ENCODE peak calls at places on chromosomes 5 and 9, in six cellular contexts. One of them, this sample, is unnamed.

GRCh38 chr5:115461506-115462290 is 82.9 kb downstream of the FEM1C start:
- DNase-seq in prostate gland: no peak
- DNase-seq in stimulated activated CD8-positive, alpha-beta memory T cell treated with anti-CD3 and anti-CD28 coated beads, Interleukin-2, amount 100 ng/mL, for 1 hour: no peak
- DNase-seq in globus pallidus: no peak
- DNase-seq in activated CD8-positive, alpha-beta memory T cell treated with anti-CD3 and anti-CD28 coated beads for 48 hours: no peak
- DNase-seq in stimulated activated naive CD8-positive, alpha-beta T cell treated with anti-CD3 and anti-CD28 coated beads, Interleukin-15, amount 100 ng/mL, for 72 hours: peak
- DNase-seq in this sample: peak

GRCh38 chr5:180396931-180397330 is 43.8 kb upstream of the GFPT2 start:
- DNase-seq in prostate gland: no peak
- DNase-seq in stimulated activated CD8-positive, alpha-beta memory T cell treated with anti-CD3 and anti-CD28 coated beads, Interleukin-2, amount 100 ng/mL, for 1 hour: no peak
- DNase-seq in globus pallidus: peak
- DNase-seq in activated CD8-positive, alpha-beta memory T cell treated with anti-CD3 and anti-CD28 coated beads for 48 hours: no peak
- DNase-seq in stimulated activated naive CD8-positive, alpha-beta T cell treated with anti-CD3 and anti-CD28 coated beads, Interleukin-15, amount 100 ng/mL, for 72 hours: no peak
- DNase-seq in this sample: no peak

GRCh38 chr9:136527721-136528710 is 17.8 kb downstream of the NOTCH1 start:
- DNase-seq in prostate gland: no peak
- DNase-seq in stimulated activated CD8-positive, alpha-beta memory T cell treated with anti-CD3 and anti-CD28 coated beads, Interleukin-2, amount 100 ng/mL, for 1 hour: no peak
- DNase-seq in globus pallidus: no peak
- DNase-seq in activated CD8-positive, alpha-beta memory T cell treated with anti-CD3 and anti-CD28 coated beads for 48 hours: no peak
- DNase-seq in stimulated activated naive CD8-positive, alpha-beta T cell treated with anti-CD3 and anti-CD28 coated beads, Interleukin-15, amount 100 ng/mL, for 72 hours: no peak
- DNase-seq in this sample: no peak

GRCh38 chr9:108477538-108478006 is 378.2 kb downstream of the ACTL7B start:
- DNase-seq in prostate gland: no peak
- DNase-seq in stimulated activated CD8-positive, alpha-beta memory T cell treated with anti-CD3 and anti-CD28 coated beads, Interleukin-2, amount 100 ng/mL, for 1 hour: no peak
- DNase-seq in globus pallidus: no peak
- DNase-seq in activated CD8-positive, alpha-beta memory T cell treated with anti-CD3 and anti-CD28 coated beads for 48 hours: no peak
- DNase-seq in stimulated activated naive CD8-positive, alpha-beta T cell treated with anti-CD3 and anti-CD28 coated beads, Interleukin-15, amount 100 ng/mL, for 72 hours: no peak
- DNase-seq in this sample: no peak

GRCh38 chr9:71655141-71655540 is 113.2 kb downstream of the CEMIP2 start:
- DNase-seq in prostate gland: no peak
- DNase-seq in stimulated activated CD8-positive, alpha-beta memory T cell treated with anti-CD3 and anti-CD28 coated beads, Interleukin-2, amount 100 ng/mL, for 1 hour: no peak
- DNase-seq in globus pallidus: no peak
- DNase-seq in activated CD8-positive, alpha-beta memory T cell treated with anti-CD3 and anti-CD28 coated beads for 48 hours: no peak
- DNase-seq in stimulated activated naive CD8-positive, alpha-beta T cell treated with anti-CD3 and anti-CD28 coated beads, Interleukin-15, amount 100 ng/mL, for 72 hours: no peak
- DNase-seq in this sample: no peak

GRCh38 chr5:154371687-154372086 is 74.1 kb upstream of the SAP30L start:
- DNase-seq in prostate gland: no peak
- DNase-seq in stimulated activated CD8-positive, alpha-beta memory T cell treated with anti-CD3 and anti-CD28 coated beads, Interleukin-2, amount 100 ng/mL, for 1 hour: no peak
- DNase-seq in globus pallidus: no peak
- DNase-seq in activated CD8-positive, alpha-beta memory T cell treated with anti-CD3 and anti-CD28 coated beads for 48 hours: no peak
- DNase-seq in stimulated activated naive CD8-positive, alpha-beta T cell treated with anti-CD3 and anti-CD28 coated beads, Interleukin-15, amount 100 ng/mL, for 72 hours: no peak
- DNase-seq in this sample: peak

GRCh38 chr5:17713301-17713700 is 79.0 kb downstream of the TAF11L14 start:
- DNase-seq in prostate gland: no peak
- DNase-seq in stimulated activated CD8-positive, alpha-beta memory T cell treated with anti-CD3 and anti-CD28 coated beads, Interleukin-2, amount 100 ng/mL, for 1 hour: no peak
- DNase-seq in globus pallidus: no peak
- DNase-seq in activated CD8-positive, alpha-beta memory T cell treated with anti-CD3 and anti-CD28 coated beads for 48 hours: no peak
- DNase-seq in stimulated activated naive CD8-positive, alpha-beta T cell treated with anti-CD3 and anti-CD28 coated beads, Interleukin-15, amount 100 ng/mL, for 72 hours: no peak
- DNase-seq in this sample: no peak

GRCh38 chr5:18325431-18325830 is 691.2 kb downstream of the TAF11L14 start:
- DNase-seq in prostate gland: no peak
- DNase-seq in stimulated activated CD8-positive, alpha-beta memory T cell treated with anti-CD3 and anti-CD28 coated beads, Interleukin-2, amount 100 ng/mL, for 1 hour: no peak
- DNase-seq in globus pallidus: no peak
- DNase-seq in activated CD8-positive, alpha-beta memory T cell treated with anti-CD3 and anti-CD28 coated beads for 48 hours: no peak
- DNase-seq in stimulated activated naive CD8-positive, alpha-beta T cell treated with anti-CD3 and anti-CD28 coated beads, Interleukin-15, amount 100 ng/mL, for 72 hours: no peak
- DNase-seq in this sample: no peak

GRCh38 chr9:16153221-16153620 is 600.4 kb downstream of the CCDC171 start:
- DNase-seq in prostate gland: no peak
- DNase-seq in stimulated activated CD8-positive, alpha-beta memory T cell treated with anti-CD3 and anti-CD28 coated beads, Interleukin-2, amount 100 ng/mL, for 1 hour: no peak
- DNase-seq in globus pallidus: no peak
- DNase-seq in activated CD8-positive, alpha-beta memory T cell treated with anti-CD3 and anti-CD28 coated beads for 48 hours: no peak
- DNase-seq in stimulated activated naive CD8-positive, alpha-beta T cell treated with anti-CD3 and anti-CD28 coated beads, Interleukin-15, amount 100 ng/mL, for 72 hours: no peak
- DNase-seq in this sample: no peak

GRCh38 chr5:130289132-130290088 is 385.1 kb downstream of the CHSY3 start:
- DNase-seq in prostate gland: no peak
- DNase-seq in stimulated activated CD8-positive, alpha-beta memory T cell treated with anti-CD3 and anti-CD28 coated beads, Interleukin-2, amount 100 ng/mL, for 1 hour: no peak
- DNase-seq in globus pallidus: no peak
- DNase-seq in activated CD8-positive, alpha-beta memory T cell treated with anti-CD3 and anti-CD28 coated beads for 48 hours: no peak
- DNase-seq in stimulated activated naive CD8-positive, alpha-beta T cell treated with anti-CD3 and anti-CD28 coated beads, Interleukin-15, amount 100 ng/mL, for 72 hours: no peak
- DNase-seq in this sample: peak

GRCh38 chr5:158812381-158812780 is 287.3 kb downstream of the EBF1 start:
- DNase-seq in prostate gland: no peak
- DNase-seq in stimulated activated CD8-positive, alpha-beta memory T cell treated with anti-CD3 and anti-CD28 coated beads, Interleukin-2, amount 100 ng/mL, for 1 hour: peak
- DNase-seq in globus pallidus: no peak
- DNase-seq in activated CD8-positive, alpha-beta memory T cell treated with anti-CD3 and anti-CD28 coated beads for 48 hours: peak
- DNase-seq in stimulated activated naive CD8-positive, alpha-beta T cell treated with anti-CD3 and anti-CD28 coated beads, Interleukin-15, amount 100 ng/mL, for 72 hours: peak
- DNase-seq in this sample: no peak

GRCh38 chr9:132946624-132947295 is 2.3 kb upstream of the TSC1 start:
- DNase-seq in prostate gland: no peak
- DNase-seq in stimulated activated CD8-positive, alpha-beta memory T cell treated with anti-CD3 and anti-CD28 coated beads, Interleukin-2, amount 100 ng/mL, for 1 hour: no peak
- DNase-seq in globus pallidus: no peak
- DNase-seq in activated CD8-positive, alpha-beta memory T cell treated with anti-CD3 and anti-CD28 coated beads for 48 hours: no peak
- DNase-seq in stimulated activated naive CD8-positive, alpha-beta T cell treated with anti-CD3 and anti-CD28 coated beads, Interleukin-15, amount 100 ng/mL, for 72 hours: no peak
- DNase-seq in this sample: peak

GRCh38 chr9:94950040-94950732 is 223.7 kb downstream of the AOPEP start:
- DNase-seq in prostate gland: no peak
- DNase-seq in stimulated activated CD8-positive, alpha-beta memory T cell treated with anti-CD3 and anti-CD28 coated beads, Interleukin-2, amount 100 ng/mL, for 1 hour: no peak
- DNase-seq in globus pallidus: no peak
- DNase-seq in activated CD8-positive, alpha-beta memory T cell treated with anti-CD3 and anti-CD28 coated beads for 48 hours: no peak
- DNase-seq in stimulated activated naive CD8-positive, alpha-beta T cell treated with anti-CD3 and anti-CD28 coated beads, Interleukin-15, amount 100 ng/mL, for 72 hours: no peak
- DNase-seq in this sample: no peak

This sample was measured in astrocyte of the hippocampus.